ENCODE peak calls at places on chromosome 1, in four cellular contexts. L is Caki2, V is Karpas-422, B is H4. X is an unnamed sample.

GRCh38 chr1:227192163-227192562 is 126.1 kb downstream of the CDC42BPA start:
- DNase-seq in L (peak; percentile 22), V (no peak), B (peak; percentile 75), X (peak; percentile 32)

GRCh38 chr1:68141079-68141800 is 90.8 kb upstream of the DIRAS3 start:
- DNase-seq in B (no peak), V (no peak), L (no peak), X (no peak)

GRCh38 chr1:95309031-95309459 is 75.0 kb downstream of the RWDD3 start:
- DNase-seq in B (peak; percentile 33), V (peak; percentile 55), L (no peak), X (peak; percentile 19)

GRCh38 chr1:203271018-203271743 is 34.1 kb upstream of the BTG2 start:
- DNase-seq in V (peak; percentile 93), L (peak; percentile 40), B (peak; percentile 60), X (no peak)

GRCh38 chr1:54278941-54279422 is 79.0 kb downstream of the MRPL37 start:
- DNase-seq in V (no peak), L (no peak), B (no peak), X (no peak)

GRCh38 chr1:59976194-59977074 is 49.9 kb upstream of the CYP2J2 start:
- DNase-seq in L (peak; percentile 27), V (peak; percentile 73), B (peak; percentile 53), X (peak; percentile 82)

GRCh38 chr1:110508038-110508437 is 10.9 kb downstream of the KCNA10 start:
- DNase-seq in V (no peak), B (no peak), L (no peak), X (no peak)

GRCh38 chr1:235923466-235924008 is 56.8 kb upstream of the LYST start:
- DNase-seq in V (no peak), B (no peak), L (no peak), X (no peak)

GRCh38 chr1:241716915-241717651 is 65.0 kb downstream of the WDR64 start:
- DNase-seq in L (no peak), B (no peak), V (no peak), X (no peak)

GRCh38 chr1:16013220-16013907 is 4.5 kb downstream of the HSPB7 start:
- DNase-seq in B (peak; percentile 58), L (peak; percentile 76), V (no peak), X (peak; percentile 20)

GRCh38 chr1:184191181-184191601 is 139.7 kb downstream of the TSEN15 start:
- DNase-seq in B (no peak), V (no peak), L (no peak), X (no peak)

GRCh38 chr1:87044840-87045239 is 130.4 kb downstream of the HS2ST1 start:
- DNase-seq in V (no peak), B (no peak), L (no peak), X (no peak)

GRCh38 chr1:26994772-26995625 is 1.5 kb downstream of the TRNP1 start:
- DNase-seq in B (no peak), L (no peak), V (no peak), X (peak; percentile 55)

GRCh38 chr1:5597991-5598823 is 394.0 kb downstream of the NPHP4 start:
- DNase-seq in B (no peak), V (peak; percentile 59), L (peak; percentile 21), X (no peak)

GRCh38 chr1:23103001-23103879 is 65.4 kb downstream of the LUZP1 start:
- DNase-seq in L (no peak), B (peak; percentile 30), V (no peak), X (no peak)

GRCh38 chr1:109392788-109393580 is 4.7 kb downstream of the SORT1 start:
- DNase-seq in L (no peak), B (peak; percentile 41), V (no peak), X (peak; percentile 32)

GRCh38 chr1:192545781-192546521 is 29.6 kb upstream of the RGS1 start:
- DNase-seq in V (peak; percentile 45), B (no peak), L (no peak), X (no peak)

GRCh38 chr1:185297986-185298385 is 19.1 kb downstream of the IVNS1ABP start:
- DNase-seq in V (no peak), L (no peak), B (no peak), X (no peak)

GRCh38 chr1:153465728-153466625 is 5.5 kb upstream of the S100A7 start:
- DNase-seq in B (peak; percentile 28), L (peak; percentile 27), V (peak; percentile 77), X (peak; percentile 2)

GRCh38 chr1:72567511-72567910 is 285.2 kb upstream of the NEGR1 start:
- DNase-seq in V (no peak), L (no peak), B (no peak), X (peak; percentile 69)

GRCh38 chr1:41418868-41419583 is 57.8 kb downstream of the FOXO6 start:
- DNase-seq in L (peak; percentile 72), B (peak; percentile 96), V (no peak), X (no peak)

GRCh38 chr1:193786996-193787546 is 600.7 kb upstream of the B3GALT2 start:
- DNase-seq in B (no peak), L (no peak), V (no peak), X (no peak)

GRCh38 chr1:226215239-226215638 is 8.2 kb upstream of the MIXL1 start:
- DNase-seq in L (no peak), V (peak; percentile 89), B (no peak), X (no peak)

GRCh38 chr1:19811206-19811851 is 3.8 kb downstream of the RNF186 start:
- DNase-seq in L (no peak), B (peak; percentile 48), V (peak; percentile 79), X (peak; percentile 11)

GRCh38 chr1:201360901-201361651 is 16.4 kb downstream of the TNNT2 start:
- DNase-seq in B (no peak), V (no peak), L (no peak), X (no peak)

GRCh38 chr1:221206076-221206475 is 326.8 kb downstream of the HLX start:
- DNase-seq in L (no peak), V (no peak), B (no peak), X (no peak)

GRCh38 chr1:42981406-42981805 is 22.7 kb upstream of the SLC2A1 start:
- DNase-seq in L (no peak), V (peak; percentile 44), B (no peak), X (no peak)

GRCh38 chr1:8137406-8138244 is 111.5 kb upstream of the ERRFI1 start:
- DNase-seq in V (no peak), B (peak; percentile 97), L (peak; percentile 83), X (peak; percentile 80)

GRCh38 chr1:150551784-150552691 is 2.8 kb downstream of the ADAMTSL4 start:
- DNase-seq in V (no peak), B (peak; percentile 84), L (no peak), X (no peak)

GRCh38 chr1:38779491-38779890 is 80.1 kb downstream of the RRAGC start:
- DNase-seq in V (no peak), L (no peak), B (no peak), X (no peak)

GRCh38 chr1:109787845-109788605 is 24.3 kb upstream of the EPS8L3 start:
- DNase-seq in V (no peak), B (no peak), L (no peak), X (no peak)

GRCh38 chr1:101262601-101263348 is 26.0 kb downstream of the S1PR1 start:
- DNase-seq in L (no peak), V (no peak), B (no peak), X (peak; percentile 19)

GRCh38 chr1:43853161-43853921 is 80.3 kb upstream of the ARTN start:
- DNase-seq in V (peak; percentile 63), L (peak; percentile 35), B (peak; percentile 90), X (no peak)

GRCh38 chr1:201095581-201096531 is 16.4 kb downstream of the CACNA1S start:
- DNase-seq in L (no peak), V (no peak), B (no peak), X (no peak)